ENCODE peak calls at places on chromosomes 16 and 17, in seven cellular contexts. W is A673; Q is fibroblast of lung; O is CD4-positive, CD25-positive, alpha-beta regulatory T cell; S is tibial nerve; R is CD8-positive, alpha-beta T cell; G is CD8-positive, alpha-beta memory T cell. N is an unnamed sample.

GRCh38 chr17:32962320-32962707 is 29.3 kb upstream of the SPACA3 start:
- DNase-seq in W (no peak), Q (no peak), O (no peak), S (no peak), R (no peak), G (no peak), N (no peak)

GRCh38 chr16:68235105-68235881 is 634 bp downstream of the ESRP2 start:
- DNase-seq in W (no peak), Q (no peak), O (no peak), S (no peak), R (peak; percentile 36), G (no peak), N (no peak)

GRCh38 chr17:42068979-42069378 is 18.6 kb upstream of the C17orf113 start:
- DNase-seq in W (no peak), Q (no peak), O (no peak), S (no peak), R (no peak), G (no peak), N (no peak)

GRCh38 chr16:57380671-57381462 is 8.6 kb downstream of the CX3CL1 start:
- DNase-seq in W (no peak), Q (no peak), O (no peak), S (no peak), R (peak; percentile 25), G (no peak), N (peak; percentile 62)

GRCh38 chr16:76059701-76060100 is 217.5 kb upstream of the CNTNAP4 start:
- DNase-seq in W (no peak), Q (no peak), O (no peak), S (no peak), R (no peak), G (no peak), N (no peak)

GRCh38 chr16:35570946-35571345 is 2111.5 kb downstream of the TP53TG3F start:
- DNase-seq in W (no peak), Q (no peak), O (no peak), S (no peak), R (no peak), G (no peak), N (no peak)

GRCh38 chr16:27529962-27530361 is 19.8 kb downstream of the GTF3C1 start:
- DNase-seq in W (no peak), Q (peak; percentile 71), O (no peak), S (no peak), R (no peak), G (no peak), N (no peak)

GRCh38 chr17:5508855-5509254 is 22.5 kb downstream of the MIS12 start:
- DNase-seq in W (no peak), Q (no peak), O (no peak), S (no peak), R (no peak), G (no peak), N (peak; percentile 38)

GRCh38 chr17:16013943-16014407 is 14.4 kb downstream of the TTC19 start:
- DNase-seq in W (peak; percentile 57), Q (peak; percentile 93), O (no peak), S (no peak), R (no peak), G (no peak), N (peak; percentile 85)

GRCh38 chr16:54699656-54700055 is 231.0 kb upstream of the IRX5 start:
- DNase-seq in W (no peak), Q (no peak), O (no peak), S (no peak), R (no peak), G (no peak), N (no peak)

GRCh38 chr17:79947351-79948031 is 88.2 kb downstream of the TBC1D16 start:
- DNase-seq in W (no peak), Q (peak; percentile 91), O (no peak), S (no peak), R (no peak), G (no peak), N (peak; percentile 63)

GRCh38 chr16:29821663-29822115 is 1.4 kb downstream of the MVP start:
- DNase-seq in W (no peak), Q (peak; percentile 80), O (no peak), S (no peak), R (no peak), G (no peak), N (no peak)

GRCh38 chr17:8766731-8767130 is 8.4 kb upstream of the SPDYE4 start:
- DNase-seq in W (no peak), Q (no peak), O (no peak), S (no peak), R (no peak), G (no peak), N (no peak)

GRCh38 chr17:14203392-14203791 is 33.3 kb downstream of the CDRT15 start:
- DNase-seq in W (no peak), Q (peak; percentile 9), O (no peak), S (no peak), R (peak; percentile 63), G (no peak), N (no peak)

GRCh38 chr17:9169116-9169515 is 147.8 kb downstream of the NTN1 start:
- DNase-seq in W (no peak), Q (no peak), O (no peak), S (no peak), R (no peak), G (no peak), N (no peak)

GRCh38 chr17:51653902-51654301 is 393.6 kb downstream of the UTP18 start:
- DNase-seq in W (peak; percentile 4), Q (no peak), O (no peak), S (no peak), R (no peak), G (no peak), N (no peak)

GRCh38 chr16:85614338-85615013 is 1.4 kb downstream of the GSE1 start:
- DNase-seq in W (no peak), Q (no peak), O (no peak), S (no peak), R (peak; percentile 32), G (no peak), N (peak; percentile 26)

GRCh38 chr17:12744298-12744697 is 45.0 kb upstream of the ARHGAP44 start:
- DNase-seq in W (no peak), Q (peak; percentile 14), O (no peak), S (no peak), R (no peak), G (no peak), N (peak; percentile 36)

GRCh38 chr16:30980959-30981358 is 4.0 kb upstream of the HSD3B7 start:
- DNase-seq in W (no peak), Q (no peak), O (no peak), S (no peak), R (no peak), G (no peak), N (no peak)

GRCh38 chr17:34173221-34173620 is 81.9 kb upstream of the CCL2 start:
- DNase-seq in W (no peak), Q (peak; percentile 83), O (no peak), S (no peak), R (no peak), G (no peak), N (peak; percentile 73)

GRCh38 chr17:68993112-68993511 is 37.9 kb upstream of the ABCA8 start:
- DNase-seq in W (no peak), Q (peak; percentile 16), O (no peak), S (no peak), R (no peak), G (no peak), N (peak; percentile 53)

GRCh38 chr17:13725286-13725990 is 123.7 kb upstream of the HS3ST3A1 start:
- DNase-seq in W (no peak), Q (peak; percentile 71), O (no peak), S (no peak), R (no peak), G (no peak), N (peak; percentile 54)

GRCh38 chr17:57004944-57005579 is 27.1 kb downstream of the SCPEP1 start:
- DNase-seq in W (no peak), Q (no peak), O (no peak), S (no peak), R (no peak), G (no peak), N (peak; percentile 36)

GRCh38 chr17:48596000-48596734 is 2.6 kb upstream of the HOXB5 start:
- DNase-seq in W (no peak), Q (peak; percentile 47), O (no peak), S (no peak), R (no peak), G (no peak), N (no peak)
- H3K4me3 ChIP-seq in W (no peak overlapping the region), Q (peak overlapping the region; percentile 83), O (no peak overlapping the region), S (peak overlapping the region; percentile 54), R (no peak overlapping the region), G (no peak overlapping the region), N (no peak overlapping the region)

GRCh38 chr17:38424297-38424972 is 3.8 kb upstream of the ARHGAP23 start:
- DNase-seq in W (no peak), Q (no peak), O (no peak), S (no peak), R (no peak), G (no peak), N (no peak)

GRCh38 chr17:38427160-38427949 is 909 bp upstream of the ARHGAP23 start:
- DNase-seq in W (no peak), Q (no peak), O (no peak), S (no peak), R (no peak), G (no peak), N (no peak)

GRCh38 chr17:38425048-38425447 is 3.2 kb upstream of the ARHGAP23 start:
- DNase-seq in W (no peak), Q (no peak), O (no peak), S (no peak), R (no peak), G (no peak), N (no peak)

GRCh38 chr17:38426441-38426840 is 1.8 kb upstream of the ARHGAP23 start:
- DNase-seq in W (no peak), Q (no peak), O (no peak), S (no peak), R (no peak), G (no peak), N (no peak)

DNA sequence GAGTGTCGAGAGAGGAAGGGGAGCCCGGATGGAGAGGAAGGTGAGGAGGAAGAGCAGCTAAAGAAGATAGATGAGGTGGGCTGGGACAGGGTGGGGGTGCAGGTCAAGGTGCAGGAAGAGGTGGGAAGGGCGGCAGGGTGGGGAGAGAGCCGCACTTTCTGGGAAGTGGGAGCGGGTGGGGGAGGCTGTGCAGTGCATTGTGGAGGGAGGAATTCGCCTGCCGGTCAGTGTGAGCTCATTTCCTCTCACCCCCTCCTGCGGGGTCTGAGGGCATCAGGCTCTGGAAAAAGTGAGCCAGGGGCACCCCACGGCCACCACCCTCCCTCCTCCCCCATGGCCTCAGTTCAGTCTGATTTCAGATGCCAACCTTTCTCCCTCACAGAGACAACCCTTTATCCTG is 2.5 kb upstream of the ARHGAP23 start:
- DNase-seq in W (no peak), Q (no peak), O (no peak), S (no peak), R (no peak), G (no peak), N (no peak)
- H3K4me1 ChIP-seq in W (no peaks in the 10 kb centered on the region), Q (peaks cover 25% of the 10 kb centered on the region), O (peaks cover 7% of the 10 kb centered on the region), S (peaks cover 49% of the 10 kb centered on the region), R (peaks cover 9% of the 10 kb centered on the region), G (peaks cover 9% of the 10 kb centered on the region), N (peaks cover 23% of the 10 kb centered on the region)

DNA sequence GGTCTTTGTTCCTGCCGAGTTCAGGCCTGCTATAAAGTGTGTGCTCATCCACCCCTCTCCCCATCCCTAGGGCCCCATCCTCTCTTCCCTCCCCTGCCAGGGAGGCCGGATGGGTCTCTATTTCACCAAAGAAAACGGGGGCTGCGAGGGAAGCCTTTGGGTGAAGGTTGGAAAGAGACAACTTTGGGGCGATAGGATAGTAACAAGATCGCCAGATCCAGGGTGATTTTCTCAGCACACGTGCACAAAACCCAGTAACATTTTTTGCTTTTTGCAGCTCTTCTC is 7.0 kb downstream of the CCR7 start:
- DNase-seq in W (no peak), Q (no peak), O (no peak), S (no peak), R (no peak), G (no peak), N (no peak)
- H3K27ac ChIP-seq in W (no peak overlapping the region), Q (no peak overlapping the region), O (peak overlapping the region; percentile 95), S (peak overlapping the region; percentile 41), R (peak overlapping the region; percentile 96), G (no peak overlapping the region), N (no peak overlapping the region)

GRCh38 chr17:3891626-3892094 is 1.2 kb downstream of the CAMKK1 start:
- DNase-seq in W (no peak), Q (no peak), O (no peak), S (no peak), R (no peak), G (no peak), N (no peak)
- H3K4me3 ChIP-seq in W (peak overlapping the region; percentile 74), Q (peak overlapping the region; percentile 11), O (no peak overlapping the region), S (peak overlapping the region; percentile 66), R (peak overlapping the region; percentile 65), G (peak overlapping the region; percentile 49), N (peak overlapping the region; percentile 88)